ENCODE peak calls at places on chromosomes 7 and 10, in six cellular contexts. U is mucosa of gallbladder, Q is DMS53, H is IMR-90, Y is cardiac muscle cell, I is cardiac fibroblast. O is an unnamed sample.

GRCh38 chr10:123516291-123516690 is 149.9 kb upstream of the GPR26 start:
- DNase-seq in H (no peak), Q (no peak), U (no peak), I (no peak), Y (no peak), O (no peak)

GRCh38 chr7:41385996-41386395 is 316.9 kb downstream of the INHBA start:
- DNase-seq in Y (no peak), H (peak), Q (no peak), U (no peak), I (peak), O (peak)

GRCh38 chr7:121431389-121431788 is 35.3 kb upstream of the FAM3C start:
- DNase-seq in I (no peak), Q (no peak), U (no peak), Y (no peak), H (no peak), O (no peak)

GRCh38 chr10:50385610-50386009 is 134.3 kb upstream of the ASAH2 start:
- DNase-seq in I (peak), U (no peak), Y (no peak), H (no peak), Q (no peak), O (no peak)

GRCh38 chr10:44049301-44050015 is 335.4 kb downstream of the CXCL12 start:
- DNase-seq in U (no peak), I (no peak), Q (no peak), H (no peak), Y (no peak), O (no peak)

GRCh38 chr7:148060724-148061123 is 529.8 kb upstream of the C7orf33 start:
- DNase-seq in I (no peak), Q (no peak), U (no peak), Y (no peak), H (no peak), O (no peak)

GRCh38 chr7:33495207-33495606 is 365.8 kb downstream of the BBS9 start:
- DNase-seq in Q (no peak), Y (peak), I (peak), U (no peak), H (peak), O (no peak)

GRCh38 chr7:156194813-156195212 is 382.6 kb upstream of the SHH start:
- DNase-seq in H (no peak), U (no peak), Q (no peak), I (no peak), Y (no peak), O (no peak)

GRCh38 chr7:13282377-13282980 is 595.0 kb downstream of the ARL4A start:
- DNase-seq in H (peak), U (no peak), I (peak), Q (peak), Y (peak), O (no peak)

GRCh38 chr7:21867816-21868646 is 77.7 kb downstream of the CDCA7L start:
- DNase-seq in Y (no peak), H (no peak), I (no peak), U (no peak), Q (no peak), O (no peak)

GRCh38 chr7:45211958-45212357 is 54.4 kb downstream of the RAMP3 start:
- DNase-seq in I (no peak), Y (no peak), Q (no peak), H (no peak), U (no peak), O (no peak)

GRCh38 chr10:122199070-122199469 is 72.0 kb upstream of the BTBD16 start:
- DNase-seq in Y (peak), U (no peak), I (no peak), H (no peak), Q (peak), O (no peak)

GRCh38 chr7:69367785-69368184 is 230.5 kb upstream of the AUTS2 start:
- DNase-seq in H (no peak), I (no peak), U (no peak), Y (no peak), Q (no peak), O (peak)

GRCh38 chr10:89574348-89574747 is 39.0 kb upstream of the SLC16A12 start:
- DNase-seq in Y (no peak), Q (no peak), H (no peak), I (peak), U (no peak), O (no peak)

GRCh38 chr7:83148776-83149175 is 13.9 kb downstream of the PCLO start:
- DNase-seq in Q (peak), I (peak), H (no peak), U (no peak), Y (no peak), O (no peak)

GRCh38 chr10:23157239-23157661 is 34.9 kb upstream of the PTF1A start:
- DNase-seq in Q (peak), Y (no peak), U (no peak), I (no peak), H (no peak), O (no peak)

GRCh38 chr10:88463811-88464210 is 119.3 kb downstream of the RNLS start:
- DNase-seq in H (no peak), I (no peak), U (no peak), Q (no peak), Y (no peak), O (no peak)

GRCh38 chr7:112930787-112931186 is 140.6 kb upstream of the TMEM168 start:
- DNase-seq in Y (no peak), I (peak), U (no peak), H (peak), Q (no peak), O (peak)

GRCh38 chr7:28151965-28152364 is 28.6 kb downstream of the JAZF1 start:
- DNase-seq in H (peak), Q (no peak), Y (no peak), U (no peak), I (peak), O (peak)

GRCh38 chr10:103491729-103492364 is 1.7 kb upstream of the NEURL1 start:
- DNase-seq in Y (no peak), I (peak), U (peak), H (peak), Q (peak), O (peak)

GRCh38 chr7:2803755-2804154 is 40.4 kb downstream of the GNA12 start:
- DNase-seq in Q (peak), H (no peak), U (no peak), Y (no peak), I (no peak), O (no peak)

GRCh38 chr10:28991326-28991725 is 297.5 kb upstream of the LYZL1 start:
- DNase-seq in U (no peak), H (peak), Y (peak), Q (peak), I (peak), O (peak)

O was measured in foreskin keratinocyte.